ENCODE peak calls at places on chromosomes 3 and 15, in four cellular contexts. E is ovary, T is heart left ventricle, C is hepatocyte. F is an unnamed sample.

GRCh38 chr3:146222204-146223046 is 28.5 kb downstream of the PLSCR4 start:
- DNase-seq in E (no peak), T (no peak), C (peak; percentile 54), F (no peak)

GRCh38 chr3:73563896-73564582 is 60.7 kb downstream of the PDZRN3 start:
- DNase-seq in T (no peak), C (no peak), E (no peak), F (no peak)

GRCh38 chr3:55622733-55623132 is 135.6 kb upstream of the WNT5A start:
- DNase-seq in C (no peak), T (no peak), E (no peak), F (no peak)

GRCh38 chr3:43366880-43367279 is 80.5 kb downstream of the SNRK start:
- DNase-seq in C (no peak), E (no peak), T (no peak), F (no peak)

GRCh38 chr15:67125589-67126502 is 60.4 kb downstream of the SMAD3 start:
- DNase-seq in E (peak; percentile 76), T (peak; percentile 74), C (peak; percentile 68), F (no peak)

GRCh38 chr3:41874022-41874421 is 87.9 kb downstream of the ULK4 start:
- DNase-seq in C (no peak), E (no peak), T (no peak), F (no peak)

GRCh38 chr15:73082719-73083275 is 30.5 kb downstream of the NEO1 start:
- DNase-seq in C (peak; percentile 5), T (no peak), E (no peak), F (peak; percentile 16)

GRCh38 chr15:79804833-79805232 is 92.0 kb downstream of the MTHFS start:
- DNase-seq in C (no peak), E (no peak), T (no peak), F (peak; percentile 37)

GRCh38 chr3:31196261-31196660 is 301.8 kb upstream of the GADL1 start:
- DNase-seq in E (no peak), T (no peak), C (no peak), F (no peak)

GRCh38 chr3:193552911-193553310 is 1.8 kb downstream of the ATP13A4 start:
- DNase-seq in T (no peak), C (no peak), E (no peak), F (no peak)

GRCh38 chr15:38611228-38611627 is 46.6 kb upstream of the RASGRP1 start:
- DNase-seq in T (no peak), E (no peak), C (no peak), F (no peak)

GRCh38 chr3:86867990-86868389 is 123.0 kb downstream of the VGLL3 start:
- DNase-seq in E (no peak), C (no peak), T (no peak), F (peak; percentile 15)

GRCh38 chr3:106824856-106825255 is 552.4 kb upstream of the CCDC54 start:
- DNase-seq in C (peak; percentile 20), T (no peak), E (no peak), F (peak; percentile 12)

GRCh38 chr15:78714890-78715289 is 73.9 kb upstream of the CHRNB4 start:
- DNase-seq in T (no peak), C (no peak), E (no peak), F (no peak)

GRCh38 chr15:77060560-77060959 is 10.3 kb downstream of the TSPAN3 start:
- DNase-seq in C (no peak), E (no peak), T (no peak), F (peak; percentile 61)

GRCh38 chr3:192890348-192891335 is 27.0 kb downstream of the MB21D2 start:
- DNase-seq in C (no peak), E (no peak), T (no peak), F (no peak)

GRCh38 chr3:172258616-172259015 is 189.6 kb downstream of the GHSR start:
- DNase-seq in C (no peak), T (no peak), E (no peak), F (peak; percentile 41)

GRCh38 chr15:63588826-63589225 is 8.4 kb upstream of the FBXL22 start:
- DNase-seq in C (no peak), T (no peak), E (no peak), F (no peak)
- H3K4me1 ChIP-seq in C (no peaks in the 10 kb centered on the region), T (no peaks in the 10 kb centered on the region), E (peaks cover 1% of the 10 kb centered on the region), F (peaks cover 6% of the 10 kb centered on the region)

GRCh38 chr3:144244662-144245061 is 273.0 kb downstream of the DIPK2A start:
- DNase-seq in C (no peak), E (no peak), T (no peak), F (no peak)
- TF ChIP-seq CTCF in C (no peak), E (no peak), T (no peak), F (no peak)

GRCh38 chr3:137770821-137771399 is 6.8 kb downstream of the SOX14 start:
- DNase-seq in C (peak; percentile 16), T (no peak), E (no peak), F (no peak)

GRCh38 chr3:137770066-137770805 is 6.1 kb downstream of the SOX14 start:
- DNase-seq in C (no peak), T (no peak), E (no peak), F (no peak)

GRCh38 chr3:137771401-137772230 is 7.5 kb downstream of the SOX14 start:
- DNase-seq in T (no peak), C (no peak), E (no peak), F (no peak)

GRCh38 chr3:137769321-137770065 is 5.4 kb downstream of the SOX14 start:
- DNase-seq in E (no peak), T (no peak), C (no peak), F (no peak)

GRCh38 chr3:137772231-137772617 is 8.1 kb downstream of the SOX14 start:
- DNase-seq in T (no peak), C (no peak), E (no peak), F (no peak)
- H3K4me1 ChIP-seq in T (peaks cover 24% of the 10 kb centered on the region), C (peaks cover 29% of the 10 kb centered on the region), E (peaks cover 6% of the 10 kb centered on the region), F (peaks cover 15% of the 10 kb centered on the region)

GRCh38 chr3:149134560-149134959 is 5.1 kb downstream of the HPS3 start:
- DNase-seq in T (no peak), C (peak; percentile 17), E (no peak), F (no peak)

GRCh38 chr3:149128856-149129255 is 582 bp upstream of the HPS3 start:
- DNase-seq in C (no peak), T (no peak), E (no peak), F (no peak)

GRCh38 chr3:149131594-149131993 is 2.2 kb downstream of the HPS3 start:
- DNase-seq in T (no peak), C (no peak), E (no peak), F (peak; percentile 13)

DNA sequence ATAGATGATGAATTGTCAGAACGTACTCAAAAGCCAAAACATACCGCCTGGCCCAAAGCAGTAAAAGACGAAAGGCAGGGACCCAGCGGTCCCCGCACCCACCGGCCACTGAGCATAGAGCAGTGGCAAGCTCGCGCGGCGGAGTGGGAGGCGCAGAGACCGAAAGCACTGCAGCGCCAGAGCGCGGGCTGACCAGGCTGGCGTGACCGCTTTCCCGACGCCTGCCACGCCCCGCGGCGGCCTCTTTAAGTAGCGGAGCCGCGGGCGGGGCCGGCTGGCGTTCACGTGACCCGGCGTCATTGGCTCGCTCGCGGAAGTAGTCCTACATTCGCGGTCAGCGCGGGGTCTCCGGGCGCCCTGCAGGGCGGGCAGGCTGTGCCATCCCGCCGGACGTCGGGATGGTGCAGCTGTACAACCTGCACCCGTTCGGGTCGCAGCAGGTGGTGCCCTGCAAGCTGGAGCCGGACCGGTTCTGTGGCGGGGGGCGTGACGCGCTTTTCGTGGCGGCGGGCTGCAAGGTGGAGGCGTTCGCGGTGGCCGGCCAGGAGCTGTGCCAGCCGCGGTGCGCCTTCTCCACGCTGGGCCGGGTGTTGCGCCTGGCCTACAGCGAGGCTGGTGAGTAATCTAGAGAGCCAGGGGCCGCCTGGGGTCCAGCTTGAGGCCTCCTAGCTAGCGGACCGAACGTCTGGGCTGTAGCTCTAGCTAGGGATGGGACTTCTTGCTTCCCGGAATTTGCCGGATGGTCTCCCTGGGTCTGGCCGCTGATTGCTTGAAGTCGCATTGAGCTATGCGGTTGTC is at the start of gene HPS3:
- DNase-seq in E (peak; percentile 94), C (peak; percentile 98), T (peak; percentile 96), F (peak; percentile 97)
- TF ChIP-seq CTCF in E (no peak), C (no peak), T (peak; percentile 19), F (no peak)

F was measured in cardiac muscle cell.